ENCODE peak calls at places on chromosomes 5 and 9, in five cellular contexts. U, F, A, B and Z are unnamed samples.

GRCh38 chr9:121725008-121725795 is 73.8 kb downstream of the DAB2IP start:
- DNase-seq in F (no peak), B (peak), U (peak), A (no peak), Z (peak)

GRCh38 chr9:92686954-92687353 is 17.0 kb upstream of the IPPK start:
- DNase-seq in B (no peak), F (no peak), A (no peak), U (no peak), Z (no peak)

GRCh38 chr5:56772767-56773166 is 42.6 kb upstream of the MAP3K1 start:
- DNase-seq in A (no peak), U (no peak), F (no peak), B (no peak), Z (no peak)

GRCh38 chr5:80156156-80156555 is 99.7 kb downstream of the SERINC5 start:
- DNase-seq in F (no peak), B (no peak), A (peak), U (no peak), Z (peak)

GRCh38 chr5:36637101-36637500 is 30.7 kb downstream of the SLC1A3 start:
- DNase-seq in U (no peak), B (no peak), F (no peak), A (no peak), Z (no peak)

GRCh38 chr9:106479679-106480078 is 383.3 kb upstream of the ZNF462 start:
- DNase-seq in F (no peak), B (no peak), U (no peak), A (no peak), Z (no peak)

GRCh38 chr9:3490957-3491356 is 34.8 kb downstream of the RFX3 start:
- DNase-seq in U (no peak), B (no peak), F (no peak), A (no peak), Z (no peak)

GRCh38 chr9:126752881-126753670 is 51.8 kb upstream of the ZBTB43 start:
- DNase-seq in B (no peak), F (no peak), A (no peak), U (no peak), Z (no peak)

GRCh38 chr9:34562136-34562745 is 27.3 kb downstream of the CNTFR start:
- DNase-seq in B (no peak), F (peak), A (no peak), U (no peak), Z (no peak)

GRCh38 chr5:168341178-168341577 is 49.7 kb downstream of the WWC1 start:
- DNase-seq in F (no peak), A (no peak), B (no peak), U (no peak), Z (no peak)

GRCh38 chr5:95081500-95082355 is 203.2 kb downstream of the MCTP1 start:
- DNase-seq in F (no peak), B (peak), U (peak), A (peak), Z (peak)

GRCh38 chr5:149944666-149945065 is at the start of gene PDE6A:
- DNase-seq in A (no peak), B (no peak), F (no peak), U (no peak), Z (no peak)

GRCh38 chr5:94366811-94367210 is 251.6 kb downstream of the KIAA0825 start:
- DNase-seq in F (no peak), A (no peak), U (no peak), B (no peak), Z (no peak)

GRCh38 chr9:94920439-94920951 is 194.0 kb downstream of the AOPEP start:
- DNase-seq in B (no peak), A (no peak), F (no peak), U (peak), Z (peak)

GRCh38 chr9:100011062-100011681 is 87.6 kb downstream of the ERP44 start:
- DNase-seq in U (peak), A (peak), B (peak), F (peak), Z (peak)

GRCh38 chr9:130756037-130756436 is 62.5 kb downstream of the EXOSC2 start:
- DNase-seq in B (no peak), F (no peak), A (no peak), U (no peak), Z (no peak)

GRCh38 chr5:5306696-5307095 is 115.8 kb upstream of the ICE1 start:
- DNase-seq in B (peak), F (no peak), U (no peak), A (peak), Z (no peak)

GRCh38 chr9:33132249-33132772 is 34.8 kb downstream of the B4GALT1 start:
- DNase-seq in F (no peak), A (peak), U (peak), B (no peak), Z (peak)

GRCh38 chr9:98031935-98032334 is 24.6 kb upstream of the NANS start:
- DNase-seq in U (peak), A (no peak), F (no peak), B (no peak), Z (peak)

GRCh38 chr9:128683340-128684064 is 5.5 kb upstream of the SET start:
- DNase-seq in U (peak), F (peak), B (no peak), A (no peak), Z (no peak)

GRCh38 chr9:136055715-136056545 is 39.2 kb downstream of the NACC2 start:
- DNase-seq in A (no peak), F (no peak), U (no peak), B (no peak), Z (no peak)

GRCh38 chr9:78507008-78507407 is 210.1 kb downstream of the PSAT1 start:
- DNase-seq in F (no peak), A (no peak), B (no peak), U (no peak), Z (no peak)

GRCh38 chr5:169100735-169101075 is 200.2 kb downstream of the SLIT3 start:
- DNase-seq in B (peak), A (peak), U (no peak), F (no peak), Z (no peak)

GRCh38 chr9:101791533-101791932 is 53.1 kb upstream of the GRIN3A start:
- DNase-seq in F (no peak), A (no peak), U (no peak), B (no peak), Z (no peak)

GRCh38 chr5:56233230-56233629 is at the start of gene ANKRD55:
- DNase-seq in U (no peak), F (no peak), A (no peak), B (no peak), Z (no peak)

GRCh38 chr9:107584186-107584585 is 94.6 kb upstream of the KLF4 start:
- DNase-seq in U (no peak), B (no peak), F (no peak), A (no peak), Z (no peak)

GRCh38 chr5:31531543-31531887 is 378 bp downstream of the DROSHA start:
- DNase-seq in U (peak), B (no peak), A (peak), F (peak), Z (peak)

GRCh38 chr5:570886-571285 is 41.3 kb upstream of the CEP72 start:
- DNase-seq in U (no peak), B (no peak), A (no peak), F (no peak), Z (no peak)

GRCh38 chr9:89137548-89138462 is 40.8 kb downstream of the SHC3 start:
- DNase-seq in A (peak), F (peak), B (peak), U (peak), Z (peak)

GRCh38 chr9:21506910-21507795 is 25.0 kb upstream of the IFNE start:
- DNase-seq in F (no peak), A (peak), U (peak), B (peak), Z (peak)

GRCh38 chr9:132797861-132798659 is 80.0 kb downstream of the AK8 start:
- DNase-seq in B (no peak), A (no peak), U (peak), F (no peak), Z (no peak)

GRCh38 chr5:117255211-117256032 is 680.8 kb upstream of the SEMA6A start:
- DNase-seq in U (no peak), B (no peak), F (no peak), A (no peak), Z (no peak)

GRCh38 chr9:114507726-114508125 is 2.5 kb upstream of the WHRN start:
- DNase-seq in U (no peak), B (no peak), A (no peak), F (no peak), Z (no peak)

GRCh38 chr5:160556886-160557285 is 135.2 kb downstream of the PTTG1 start:
- DNase-seq in F (no peak), B (no peak), U (peak), A (no peak), Z (no peak)

GRCh38 chr9:83599071-83599470 is 23.9 kb upstream of the IDNK start:
- DNase-seq in U (no peak), A (no peak), B (no peak), F (no peak), Z (no peak)

GRCh38 chr5:172920447-172920849 is 38.8 kb upstream of the RPL26L1 start:
- DNase-seq in B (peak), F (no peak), A (peak), U (peak), Z (peak)

GRCh38 chr5:2898661-2899060 is 147.2 kb upstream of the IRX2 start:
- DNase-seq in F (no peak), A (no peak), U (no peak), B (no peak), Z (no peak)

GRCh38 chr5:81125959-81126358 is 107.2 kb upstream of the CKMT2 start:
- DNase-seq in B (no peak), F (no peak), A (no peak), U (peak), Z (peak)

GRCh38 chr5:139711067-139711851 is 63.1 kb downstream of the CXXC5 start:
- DNase-seq in B (no peak), A (peak), F (peak), U (peak), Z (peak)